ENCODE peak calls at places on chromosome 16, in nine cellular contexts. T is PC-3; E is psoas muscle; W is central memory CD8-positive, alpha-beta T cell; P is Right ventricle myocardium superior; O is T-helper 17 cell; D is CD8-positive, alpha-beta T cell; Q is GM23338; X is omental fat pad. L is an unnamed sample.

GRCh38 chr16:27518226-27518625 is 31.5 kb downstream of the GTF3C1 start:
- ATAC-seq in T (no peak), E (peak; percentile 8), W (no peak), P (no peak), O (no peak), D (no peak), Q (no peak), X (no peak), L (no peak)

GRCh38 chr16:64983983-64984382 is 137.9 kb downstream of the CDH11 start:
- ATAC-seq in T (peak; percentile 58), E (peak; percentile 35), W (no peak), P (peak; percentile 49), O (no peak), D (no peak), Q (peak; percentile 100), X (peak; percentile 40), L (no peak)

GRCh38 chr16:89775223-89775622 is 41.2 kb downstream of the FANCA start:
- ATAC-seq in T (no peak), E (no peak), W (no peak), P (no peak), O (no peak), D (no peak), Q (no peak), X (no peak), L (no peak)

GRCh38 chr16:11232852-11233726 is 22.9 kb downstream of the SOCS1 start:
- ATAC-seq in T (no peak), E (no peak), W (peak; percentile 89), P (peak; percentile 61), O (peak; percentile 90), D (peak; percentile 84), Q (peak; percentile 94), X (no peak), L (peak; percentile 53)

GRCh38 chr16:81473561-81473960 is 29.0 kb downstream of the CMIP start:
- ATAC-seq in T (no peak), E (no peak), W (no peak), P (peak; percentile 61), O (no peak), D (no peak), Q (no peak), X (no peak), L (no peak)

GRCh38 chr16:20300312-20301097 is 26.8 kb downstream of the GP2 start:
- ATAC-seq in T (peak; percentile 85), E (no peak), W (no peak), P (peak; percentile 55), O (peak; percentile 42), D (no peak), Q (peak; percentile 98), X (no peak), L (no peak)

GRCh38 chr16:51577621-51578303 is 426.7 kb upstream of the SALL1 start:
- ATAC-seq in T (no peak), E (no peak), W (peak; percentile 43), P (no peak), O (no peak), D (no peak), Q (peak; percentile 79), X (no peak), L (no peak)

GRCh38 chr16:23852794-23853562 is 17.2 kb downstream of the PRKCB start:
- ATAC-seq in T (no peak), E (no peak), W (no peak), P (peak; percentile 41), O (no peak), D (no peak), Q (no peak), X (no peak), L (no peak)

GRCh38 chr16:48946687-48947370 is 334.8 kb downstream of the CBLN1 start:
- ATAC-seq in T (no peak), E (no peak), W (no peak), P (peak; percentile 93), O (no peak), D (no peak), Q (no peak), X (no peak), L (no peak)

GRCh38 chr16:74807052-74807646 is 32.5 kb upstream of the FA2H start:
- ATAC-seq in T (no peak), E (no peak), W (no peak), P (no peak), O (no peak), D (no peak), Q (no peak), X (no peak), L (no peak)

GRCh38 chr16:68732068-68732680 is 4.9 kb upstream of the CDH1 start:
- ATAC-seq in T (peak; percentile 68), E (no peak), W (no peak), P (no peak), O (no peak), D (no peak), Q (peak; percentile 90), X (peak; percentile 80), L (no peak)

GRCh38 chr16:345686-346231 is 6.8 kb downstream of the AXIN1 start:
- ATAC-seq in T (no peak), E (no peak), W (no peak), P (no peak), O (no peak), D (no peak), Q (no peak), X (no peak), L (no peak)

GRCh38 chr16:79316004-79316458 is 284.5 kb downstream of the MAF start:
- ATAC-seq in T (no peak), E (no peak), W (peak; percentile 28), P (no peak), O (no peak), D (peak; percentile 58), Q (no peak), X (no peak), L (no peak)

GRCh38 chr16:23950898-23951297 is 115.1 kb downstream of the PRKCB start:
- ATAC-seq in T (no peak), E (no peak), W (no peak), P (no peak), O (no peak), D (no peak), Q (no peak), X (no peak), L (no peak)

GRCh38 chr16:90018297-90019200 is 707 bp downstream of the DBNDD1 start:
- ATAC-seq in T (peak; percentile 44), E (peak; percentile 28), W (no peak), P (peak; percentile 21), O (no peak), D (no peak), Q (peak; percentile 32), X (peak; percentile 26), L (no peak)